ENCODE peak calls at places on chromosome 21, in five cellular contexts. R, N, V, C and D are unnamed samples.

GRCh38 chr21:39317134-39318090 is 4.0 kb upstream of the BRWD1 start:
- DNase-seq in R (no peak), N (no peak), V (no peak), C (no peak), D (no peak)

GRCh38 chr21:46656820-46657219 is 21.3 kb downstream of the PRMT2 start:
- DNase-seq in R (no peak), N (no peak), V (no peak), C (no peak), D (no peak)

GRCh38 chr21:17498586-17498985 is 14.3 kb upstream of the CXADR start:
- DNase-seq in R (no peak), N (no peak), V (no peak), C (no peak), D (no peak)

GRCh38 chr21:46619846-46620245 is 15.0 kb upstream of the S100B start:
- DNase-seq in R (no peak), N (no peak), V (no peak), C (no peak), D (no peak)

GRCh38 chr21:33690874-33691273 is 48.6 kb downstream of the ITSN1 start:
- DNase-seq in R (no peak), N (no peak), V (no peak), C (no peak), D (no peak)

GRCh38 chr21:20591294-20591693 is 406.9 kb upstream of the NCAM2 start:
- DNase-seq in R (no peak), N (no peak), V (no peak), C (no peak), D (no peak)

GRCh38 chr21:15001773-15002647 is 62.8 kb downstream of the NRIP1 start:
- DNase-seq in R (no peak), N (no peak), V (no peak), C (no peak), D (no peak)

GRCh38 chr21:41583274-41583790 is 75.4 kb upstream of the TMPRSS2 start:
- DNase-seq in R (peak; percentile 43), N (no peak), V (no peak), C (peak; percentile 86), D (no peak)

GRCh38 chr21:35046223-35046690 is 2.8 kb downstream of the RUNX1 start:
- DNase-seq in R (no peak), N (no peak), V (no peak), C (no peak), D (no peak)

GRCh38 chr21:29867796-29868195 is 72.0 kb downstream of the GRIK1 start:
- DNase-seq in R (no peak), N (no peak), V (no peak), C (no peak), D (no peak)
- TF ChIP-seq CTCF in R (no peak), N (no peak), V (no peak), C (no peak), D (no peak)

DNA sequence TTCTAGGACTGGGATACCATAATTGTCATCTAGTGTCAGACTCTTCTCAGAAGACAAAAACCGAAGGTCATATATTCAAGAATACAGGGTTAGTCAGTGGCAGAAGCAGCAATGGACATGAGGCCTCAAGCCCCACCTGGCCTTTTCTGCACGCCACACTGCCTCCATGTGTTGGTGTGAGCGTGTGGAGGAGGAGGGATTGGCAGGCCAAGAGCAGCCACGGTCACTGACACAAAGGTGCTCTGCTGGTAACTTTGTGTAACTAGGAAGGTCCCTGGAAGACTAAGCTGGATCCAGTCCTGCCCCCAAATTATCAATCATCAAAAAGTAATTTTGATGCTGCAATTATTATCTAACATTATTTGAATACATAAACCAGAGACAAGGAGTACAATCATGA is 34.9 kb downstream of the HSF2BP start:
- DNase-seq in R (no peak), N (no peak), V (no peak), C (no peak), D (no peak)
- TF ChIP-seq CTCF in R (no peak), N (no peak), V (no peak), C (no peak), D (no peak)

GRCh38 chr21:43825936-43826622 is 36.7 kb downstream of the RRP1 start:
- DNase-seq in R (no peak), N (no peak), V (no peak), C (peak; percentile 68), D (no peak)

GRCh38 chr21:43826623-43826974 is 37.2 kb downstream of the RRP1 start:
- DNase-seq in R (no peak), N (no peak), V (no peak), C (peak; percentile 66), D (no peak)

GRCh38 chr21:43829161-43829560 is 35.9 kb upstream of the AGPAT3 start:
- DNase-seq in R (no peak), N (no peak), V (no peak), C (peak; percentile 41), D (no peak)

GRCh38 chr21:43825610-43825935 is 36.2 kb downstream of the RRP1 start:
- DNase-seq in R (no peak), N (no peak), V (no peak), C (no peak), D (no peak)

GRCh38 chr21:43827015-43827611 is 37.7 kb downstream of the RRP1 start:
- DNase-seq in R (no peak), N (peak; percentile 5), V (no peak), C (peak; percentile 39), D (peak; percentile 19)
- TF ChIP-seq CTCF in R (no peak), N (no peak), V (no peak), C (no peak), D (no peak)

DNA sequence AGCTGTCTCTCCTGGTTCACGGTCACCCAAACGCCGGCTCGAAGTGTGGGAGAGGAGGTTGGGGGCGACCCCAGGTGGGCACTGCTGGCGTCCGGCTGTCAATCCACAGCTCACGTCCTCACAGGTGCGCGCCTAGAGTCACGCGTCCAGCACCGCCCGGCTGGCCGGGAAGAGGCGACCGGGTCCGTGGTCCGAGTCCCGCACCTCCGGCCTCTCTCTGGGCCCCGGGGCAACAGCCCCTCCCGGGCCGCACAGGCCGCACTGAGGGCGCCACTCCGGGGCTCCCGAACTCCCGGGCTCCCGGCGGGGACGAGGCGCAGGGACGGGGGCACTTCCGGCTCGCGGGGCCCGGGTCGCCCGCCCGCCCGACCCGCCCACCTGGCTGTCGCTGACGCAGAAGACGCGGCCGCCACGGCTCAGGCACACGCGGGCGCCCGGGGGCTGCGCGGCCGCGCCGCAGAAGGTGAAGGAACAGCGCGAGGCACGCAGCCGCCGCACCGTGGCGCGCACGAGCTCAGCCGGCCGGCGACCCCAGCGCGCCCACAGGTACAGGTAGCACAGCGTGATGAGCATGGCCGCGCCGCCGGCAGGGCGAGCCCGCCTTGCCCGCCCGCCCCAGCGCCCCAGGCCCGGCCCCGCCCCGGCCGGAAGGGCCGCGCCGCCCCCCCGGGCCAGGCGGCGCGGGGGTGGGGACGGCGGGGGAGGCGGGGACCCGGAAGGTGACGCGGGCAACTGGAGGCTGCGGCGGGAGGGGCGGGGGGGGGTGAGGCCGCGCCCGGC is at the start of gene HLCS:
- DNase-seq in R (no peak), N (no peak), V (peak; percentile 79), C (peak; percentile 89), D (no peak)
- TF ChIP-seq CTCF in R (no peak), N (peak; percentile 1), V (no peak), C (no peak), D (no peak)

DNA sequence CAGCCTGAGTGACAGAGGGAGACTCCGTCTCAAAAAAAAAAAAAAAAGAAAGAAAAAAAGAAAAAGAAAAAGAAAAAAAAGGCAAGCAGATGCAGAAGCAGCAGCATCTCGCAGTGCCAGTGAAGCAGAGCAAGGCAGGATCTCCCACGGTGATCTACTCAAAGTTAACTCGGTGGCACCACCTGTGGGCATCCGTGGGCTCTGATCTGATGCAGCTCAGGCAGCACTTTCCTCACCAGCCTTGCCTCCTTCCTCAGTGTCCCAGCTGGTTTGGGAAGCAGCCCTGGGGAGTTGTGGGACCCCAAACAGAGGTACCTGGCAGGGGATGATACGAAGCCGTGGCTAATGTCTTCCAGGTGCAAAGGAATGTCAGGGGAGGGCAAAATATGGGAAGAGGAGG is 104.3 kb upstream of the KRTAP19-8 start:
- DNase-seq in R (no peak), N (no peak), V (peak; percentile 49), C (no peak), D (no peak)
- TF ChIP-seq CTCF in R (peak; percentile 17), N (no peak), V (peak; percentile 52), C (no peak), D (peak; percentile 43)

GRCh38 chr21:36609654-36610053 is 89.3 kb upstream of the SIM2 start:
- DNase-seq in R (no peak), N (no peak), V (no peak), C (no peak), D (no peak)

GRCh38 chr21:36610201-36610600 is 88.7 kb upstream of the SIM2 start:
- DNase-seq in R (no peak), N (no peak), V (no peak), C (no peak), D (no peak)

GRCh38 chr21:36613064-36613463 is 85.9 kb upstream of the SIM2 start:
- DNase-seq in R (no peak), N (no peak), V (no peak), C (no peak), D (no peak)

GRCh38 chr21:36613554-36613953 is 85.4 kb upstream of the SIM2 start:
- DNase-seq in R (no peak), N (no peak), V (no peak), C (no peak), D (no peak)

GRCh38 chr21:36615274-36615964 is 83.5 kb upstream of the SIM2 start:
- DNase-seq in R (no peak), N (no peak), V (no peak), C (no peak), D (no peak)
- TF ChIP-seq CTCF in R (peak; percentile 45), N (no peak), V (no peak), C (no peak), D (no peak)

GRCh38 chr21:26766826-26767325 is 78.3 kb downstream of the ADAMTS1 start:
- DNase-seq in R (no peak), N (no peak), V (no peak), C (no peak), D (no peak)

GRCh38 chr21:26773058-26773457 is 72.2 kb downstream of the ADAMTS1 start:
- DNase-seq in R (no peak), N (no peak), V (no peak), C (no peak), D (no peak)

DNA sequence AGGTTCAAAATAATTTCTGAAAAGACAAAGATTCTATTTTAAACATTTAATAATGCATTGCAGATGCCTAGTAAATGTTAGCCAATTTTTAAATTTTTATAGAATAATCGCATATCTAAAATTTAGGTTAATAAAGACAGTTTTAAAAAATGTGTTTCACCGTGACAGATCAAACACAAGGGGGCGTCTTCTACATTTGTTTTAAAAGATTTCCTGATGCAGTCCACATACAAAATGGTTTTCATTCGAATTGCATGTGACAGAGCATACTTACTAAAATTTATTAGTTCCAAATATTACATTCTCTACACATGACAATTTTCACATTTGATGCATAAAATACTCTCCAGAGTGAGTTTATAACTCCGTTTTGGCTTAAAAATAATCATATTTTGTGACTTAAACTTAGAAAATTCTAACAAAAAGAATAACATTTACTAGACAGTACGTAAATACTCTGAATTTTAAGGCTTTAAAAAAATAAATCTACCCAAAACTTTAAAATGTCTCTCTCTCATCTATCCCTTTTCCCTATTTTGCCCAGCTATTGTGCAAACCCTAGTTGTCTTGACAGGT is 75.5 kb downstream of the ADAMTS1 start:
- DNase-seq in R (no peak), N (peak; percentile 25), V (no peak), C (no peak), D (no peak)
- TF ChIP-seq CTCF in R (peak; percentile 49), N (peak; percentile 63), V (no peak), C (peak; percentile 23), D (peak; percentile 51)

GRCh38 chr21:37220981-37221664 is 46.0 kb downstream of the VPS26C start:
- DNase-seq in R (peak; percentile 56), N (peak; percentile 70), V (peak; percentile 93), C (peak; percentile 100), D (peak; percentile 60)
- TF ChIP-seq CTCF in R (peak; percentile 51), N (peak; percentile 33), V (no peak), C (no peak), D (peak; percentile 27)